ENCODE peak calls at places on chromosome 21, in six cellular contexts. F is hepatocyte, L is mucosa of descending colon, P is NAMALWA, B is GM06990, Z is HuH-7.5. D is an unnamed sample.

GRCh38 chr21:37871121-37871862 is 45.0 kb downstream of the KCNJ6 start:
- DNase-seq in F (no peak), L (no peak), P (no peak), B (no peak), Z (no peak), D (no peak)

GRCh38 chr21:18545908-18546307 is 142.3 kb upstream of the TMPRSS15 start:
- DNase-seq in F (no peak), L (no peak), P (no peak), B (no peak), Z (no peak), D (no peak)

GRCh38 chr21:44723177-44724131 is 12.1 kb upstream of the TSPEAR start:
- DNase-seq in F (no peak), L (no peak), P (no peak), B (no peak), Z (no peak), D (no peak)

GRCh38 chr21:34255073-34255472 is 108.7 kb upstream of the KCNE2 start:
- DNase-seq in F (no peak), L (no peak), P (no peak), B (no peak), Z (no peak), D (no peak)

GRCh38 chr21:36883532-36884486 is 82.7 kb downstream of the HLCS start:
- DNase-seq in F (no peak), L (no peak), P (no peak), B (no peak), Z (no peak), D (peak)

GRCh38 chr21:44575307-44576024 is 1.9 kb downstream of the KRTAP10-4 start:
- DNase-seq in F (no peak), L (no peak), P (no peak), B (no peak), Z (no peak), D (no peak)

GRCh38 chr21:35829014-35829525 is 231.3 kb downstream of the SETD4 start:
- DNase-seq in F (no peak), L (no peak), P (no peak), B (no peak), Z (no peak), D (no peak)

GRCh38 chr21:45255381-45256020 is 32.2 kb downstream of the POFUT2 start:
- DNase-seq in F (no peak), L (peak), P (peak), B (peak), Z (peak), D (no peak)

GRCh38 chr21:26751305-26751704 is 93.9 kb downstream of the ADAMTS1 start:
- DNase-seq in F (no peak), L (no peak), P (no peak), B (no peak), Z (no peak), D (no peak)

GRCh38 chr21:36694041-36694515 is 4.8 kb upstream of the SIM2 start:
- DNase-seq in F (no peak), L (no peak), P (no peak), B (no peak), Z (no peak), D (no peak)

GRCh38 chr21:45256021-45256911 is 31.4 kb downstream of the POFUT2 start:
- DNase-seq in F (no peak), L (no peak), P (no peak), B (no peak), Z (no peak), D (no peak)

GRCh38 chr21:26918318-26919065 is 48.4 kb downstream of the ADAMTS5 start:
- DNase-seq in F (no peak), L (no peak), P (no peak), B (no peak), Z (no peak), D (no peak)

GRCh38 chr21:36563301-36563926 is 83.5 kb upstream of the CLDN14 start:
- DNase-seq in F (no peak), L (no peak), P (no peak), B (no peak), Z (no peak), D (no peak)

GRCh38 chr21:41472769-41473548 is 35.0 kb downstream of the TMPRSS2 start:
- DNase-seq in F (no peak), L (no peak), P (no peak), B (no peak), Z (no peak), D (no peak)

GRCh38 chr21:17466166-17466565 is 46.7 kb upstream of the CXADR start:
- DNase-seq in F (peak), L (no peak), P (no peak), B (no peak), Z (no peak), D (no peak)

GRCh38 chr21:35232545-35233176 is 183.6 kb upstream of the RUNX1 start:
- DNase-seq in F (peak), L (no peak), P (no peak), B (no peak), Z (no peak), D (peak)

GRCh38 chr21:34204021-34204420 is 130.6 kb downstream of the MRPS6 start:
- DNase-seq in F (no peak), L (peak), P (no peak), B (no peak), Z (no peak), D (no peak)

GRCh38 chr21:44874497-44875331 is 1.2 kb upstream of the PTTG1IP start:
- DNase-seq in F (peak), L (peak), P (no peak), B (peak), Z (no peak), D (peak)

GRCh38 chr21:35575280-35575915 is 484.9 kb downstream of the SETD4 start:
- DNase-seq in F (no peak), L (no peak), P (no peak), B (no peak), Z (no peak), D (no peak)

GRCh38 chr21:42850866-42851391 is 28.4 kb downstream of the WDR4 start:
- DNase-seq in F (no peak), L (peak), P (peak), B (no peak), Z (peak), D (peak)

D was measured in Caco-2.